ENCODE peak calls at places on chromosomes 13 and 19, in nine cellular contexts. E, Q, Y, A, N, W, S, B and U are unnamed samples.
A peak's percentile ranks its signal among the peaks of the same experiment; 100 is the strongest.

GRCh38 chr19:45872095-45872919 is 8.2 kb downstream of the FOXA3 start:
- DNase-seq in E (no peak), Q (no peak), Y (no peak), A (no peak), N (no peak), W (no peak), S (no peak), B (no peak), U (no peak)

GRCh38 chr13:37406031-37406430 is 192.5 kb downstream of the POSTN start:
- DNase-seq in E (no peak), Q (no peak), Y (no peak), A (no peak), N (peak; percentile 36), W (no peak), S (no peak), B (no peak), U (peak; percentile 69)

GRCh38 chr13:49858183-49858856 is 65.8 kb upstream of the KPNA3 start:
- DNase-seq in E (no peak), Q (no peak), Y (no peak), A (no peak), N (peak; percentile 79), W (no peak), S (no peak), B (peak; percentile 35), U (peak; percentile 96)

GRCh38 chr13:30668305-30668704 is 50.6 kb downstream of the USPL1 start:
- DNase-seq in E (no peak), Q (no peak), Y (peak; percentile 39), A (no peak), N (no peak), W (no peak), S (no peak), B (no peak), U (no peak)

GRCh38 chr19:35751839-35752745 is 3.7 kb downstream of the LIN37 start:
- DNase-seq in E (no peak), Q (no peak), Y (no peak), A (no peak), N (no peak), W (no peak), S (peak; percentile 74), B (no peak), U (no peak)

GRCh38 chr19:10727599-10728250 is 9.8 kb downstream of the DNM2 start:
- DNase-seq in E (no peak), Q (no peak), Y (no peak), A (no peak), N (no peak), W (no peak), S (no peak), B (no peak), U (no peak)

GRCh38 chr13:113749956-113750355 is 9.1 kb upstream of the TMEM255B start:
- DNase-seq in E (no peak), Q (no peak), Y (no peak), A (no peak), N (no peak), W (no peak), S (no peak), B (no peak), U (no peak)

GRCh38 chr13:105338044-105338443 is 1197.4 kb downstream of the EFNB2 start:
- DNase-seq in E (no peak), Q (no peak), Y (no peak), A (no peak), N (no peak), W (no peak), S (no peak), B (no peak), U (no peak)

GRCh38 chr19:20238025-20238623 is 71.1 kb downstream of the ZNF486 start:
- DNase-seq in E (peak; percentile 99), Q (peak; percentile 82), Y (peak; percentile 71), A (peak; percentile 91), N (peak; percentile 85), W (peak; percentile 85), S (peak; percentile 95), B (peak; percentile 94), U (peak; percentile 90)

GRCh38 chr19:48784527-48784926 is 26.3 kb downstream of the BCAT2 start:
- DNase-seq in E (no peak), Q (no peak), Y (no peak), A (no peak), N (no peak), W (no peak), S (no peak), B (peak; percentile 68), U (no peak)

GRCh38 chr19:41668315-41668714 is 19.8 kb downstream of the CEACAM7 start:
- DNase-seq in E (no peak), Q (no peak), Y (no peak), A (no peak), N (no peak), W (no peak), S (no peak), B (no peak), U (no peak)

GRCh38 chr19:40396886-40397567 is 7.0 kb upstream of the HIPK4 start:
- DNase-seq in E (no peak), Q (no peak), Y (no peak), A (no peak), N (no peak), W (no peak), S (no peak), B (no peak), U (no peak)

GRCh38 chr19:40400521-40400920 is 10.5 kb upstream of the HIPK4 start:
- DNase-seq in E (no peak), Q (no peak), Y (no peak), A (no peak), N (no peak), W (no peak), S (no peak), B (no peak), U (no peak)

GRCh38 chr19:40395956-40396355 is 6.0 kb upstream of the HIPK4 start:
- DNase-seq in E (no peak), Q (no peak), Y (no peak), A (no peak), N (no peak), W (no peak), S (no peak), B (no peak), U (no peak)

GRCh38 chr19:40397568-40397906 is 7.6 kb upstream of the HIPK4 start:
- DNase-seq in E (no peak), Q (no peak), Y (no peak), A (no peak), N (no peak), W (no peak), S (no peak), B (no peak), U (no peak)

DNA sequence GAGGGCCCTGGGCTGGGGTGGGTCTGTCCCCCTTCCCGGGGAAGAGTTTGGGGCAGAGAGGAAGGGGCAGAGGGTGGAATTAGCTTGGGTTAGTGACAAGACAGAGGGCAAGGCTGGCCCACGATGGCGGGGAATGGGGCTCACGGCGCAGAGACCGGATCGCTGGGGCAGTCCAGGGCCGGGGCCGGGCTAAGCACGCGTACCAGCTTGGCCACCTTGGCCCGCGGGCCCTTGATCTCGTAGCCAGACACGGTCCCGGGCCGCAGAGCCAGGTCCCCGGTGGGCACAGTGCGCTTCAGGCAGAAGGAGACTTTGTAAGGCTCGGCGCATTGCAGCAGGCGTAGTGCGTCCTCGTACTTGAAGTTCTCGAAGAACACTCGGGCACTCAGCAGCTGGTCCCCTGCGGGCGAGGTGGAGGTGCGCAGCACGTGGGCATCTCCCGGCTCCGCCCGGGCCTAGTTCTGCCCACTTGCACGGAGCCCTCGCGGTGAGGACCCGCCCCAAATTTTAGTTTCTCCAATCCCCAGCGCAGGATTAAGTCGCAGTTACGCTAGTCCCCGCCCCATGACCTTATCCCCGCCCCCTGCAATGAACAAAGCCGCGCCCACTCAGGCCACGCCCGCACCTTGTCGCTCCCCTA is 8.6 kb upstream of the HIPK4 start:
- DNase-seq in E (peak; percentile 89), Q (peak; percentile 43), Y (peak; percentile 32), A (no peak), N (peak; percentile 25), W (no peak), S (no peak), B (no peak), U (peak; percentile 87)
- H3K4me3 ChIP-seq in E (no peak overlapping the region), Q (no peak overlapping the region), Y (no peak overlapping the region), A (no peak overlapping the region), N (no peak overlapping the region), W (peak overlapping the region; percentile 6), S (no peak overlapping the region), B (no peak overlapping the region), U (no peak overlapping the region)

GRCh38 chr19:2494447-2495129 is 18.7 kb downstream of the GADD45B start:
- DNase-seq in E (peak; percentile 67), Q (peak; percentile 62), Y (peak; percentile 64), A (peak; percentile 96), N (peak; percentile 43), W (peak; percentile 60), S (peak; percentile 90), B (peak; percentile 82), U (peak; percentile 67)
- H3K4me3 ChIP-seq in E (peak overlapping the region; percentile 41), Q (peak overlapping the region; percentile 77), Y (peak overlapping the region; percentile 63), A (peak overlapping the region; percentile 46), N (peak overlapping the region; percentile 51), W (peak overlapping the region; percentile 59), S (peak overlapping the region; percentile 65), B (no peak overlapping the region), U (peak overlapping the region; percentile 40)

DNA sequence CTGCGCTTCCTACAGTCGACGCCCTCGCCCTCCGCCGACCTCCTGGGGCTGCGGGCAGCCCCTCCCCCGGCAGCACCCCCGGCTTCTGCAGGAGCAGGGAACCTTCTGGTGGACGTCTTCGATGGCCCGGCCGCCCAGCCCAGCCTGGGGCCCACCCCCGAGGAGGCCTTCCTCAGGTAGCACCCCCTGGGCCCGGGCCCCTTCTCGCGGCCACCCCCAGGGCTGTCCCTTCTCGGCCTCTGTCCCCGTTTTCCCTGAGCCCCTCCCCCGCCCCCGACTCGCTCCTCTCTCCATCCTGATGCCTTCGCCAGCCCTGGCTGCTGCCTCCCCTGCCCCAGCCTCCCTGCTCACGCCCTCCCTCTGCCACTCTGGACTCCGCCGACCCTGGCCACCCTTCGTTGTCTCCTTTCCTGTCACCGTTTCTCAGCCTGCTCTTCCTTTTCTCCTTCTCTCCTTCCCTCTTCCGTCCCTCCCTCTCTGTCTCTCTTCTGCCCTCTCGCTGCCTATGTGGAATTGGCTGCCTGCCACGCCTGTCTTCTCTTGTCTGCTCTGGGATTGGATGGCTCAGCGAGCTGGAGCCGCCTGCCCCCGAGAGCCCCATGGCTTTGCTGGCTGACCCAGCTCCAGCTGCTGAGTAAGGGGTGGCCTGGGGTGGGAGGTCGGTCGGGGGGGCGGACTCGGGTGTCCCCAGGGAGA is 11.0 kb downstream of the FUZ start:
- DNase-seq in E (peak; percentile 92), Q (no peak), Y (no peak), A (peak; percentile 94), N (no peak), W (peak; percentile 98), S (peak; percentile 96), B (peak; percentile 84), U (peak; percentile 66)
- H3K4me3 ChIP-seq in E (peak overlapping the region; percentile 28), Q (no peak overlapping the region), Y (no peak overlapping the region), A (peak overlapping the region; percentile 24), N (no peak overlapping the region), W (peak overlapping the region; percentile 24), S (peak overlapping the region; percentile 53), B (no peak overlapping the region), U (peak overlapping the region; percentile 10)

DNA sequence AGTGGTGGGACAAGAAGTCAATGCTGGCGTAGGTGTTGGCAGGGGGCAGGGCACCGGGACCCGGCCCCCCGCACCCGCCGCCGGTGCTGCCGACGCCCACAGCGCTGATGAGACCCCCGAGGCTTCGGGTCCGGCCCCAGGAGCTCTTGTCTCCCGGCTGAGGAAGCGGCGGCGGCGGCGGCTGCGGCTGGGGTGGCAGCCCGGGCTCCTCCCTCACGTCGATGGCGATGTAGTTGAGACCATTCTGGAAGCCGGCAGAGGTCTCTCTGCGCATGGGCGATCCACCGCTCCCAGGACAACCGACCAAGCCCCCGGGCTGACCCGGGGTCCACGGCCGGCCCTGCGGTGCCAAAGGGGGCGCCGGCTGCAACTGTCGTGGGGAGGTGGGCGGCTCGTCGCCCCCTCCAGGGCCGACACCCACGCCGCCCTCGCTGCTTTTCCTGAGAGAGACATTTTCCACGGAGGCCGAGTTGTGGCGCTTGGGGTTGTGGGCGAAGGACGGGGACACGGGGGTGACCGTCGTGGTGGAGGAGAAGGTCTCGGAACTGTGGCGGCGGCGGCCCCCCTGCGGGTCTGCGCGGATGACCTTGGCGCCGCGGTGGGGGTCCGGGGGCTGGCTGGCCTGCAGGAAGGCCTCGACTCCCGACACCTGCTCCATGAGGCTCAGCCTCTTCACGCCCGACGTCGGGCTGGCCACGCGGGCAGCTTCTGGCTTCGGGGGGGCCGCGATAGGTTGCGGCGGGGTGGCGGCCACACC is 4.1 kb downstream of the IRS2 start:
- DNase-seq in E (no peak), Q (no peak), Y (no peak), A (no peak), N (no peak), W (no peak), S (no peak), B (no peak), U (no peak)
- H3K4me3 ChIP-seq in E (no peak overlapping the region), Q (no peak overlapping the region), Y (no peak overlapping the region), A (peak overlapping the region; percentile 73), N (peak overlapping the region; percentile 68), W (peak overlapping the region; percentile 33), S (peak overlapping the region; percentile 44), B (no peak overlapping the region), U (peak overlapping the region; percentile 63)